ENCODE peak calls at places on chromosome 7, in seven cellular contexts. A, M, H, K, L, N and O are unnamed samples.

GRCh38 chr7:49333180-49333881 is 409.0 kb downstream of the CDC14C start:
- DNase-seq in H (no peak), A (no peak), M (no peak), K (no peak), L (no peak), N (no peak), O (no peak)

GRCh38 chr7:74401137-74401859 is 52.4 kb upstream of the GTF2IRD1 start:
- DNase-seq in K (peak), N (peak), M (peak), A (peak), H (peak), L (peak), O (peak)

GRCh38 chr7:133364959-133365680 is 112.2 kb downstream of the EXOC4 start:
- DNase-seq in H (peak), N (no peak), K (no peak), A (peak), M (no peak), L (no peak), O (no peak)

GRCh38 chr7:29596593-29597178 is 33.1 kb downstream of the PRR15 start:
- DNase-seq in M (no peak), A (no peak), K (no peak), L (no peak), N (no peak), H (no peak), O (no peak)

GRCh38 chr7:2044883-2045471 is 187.8 kb downstream of the MAD1L1 start:
- DNase-seq in A (no peak), L (no peak), N (no peak), M (no peak), H (no peak), K (no peak), O (no peak)

GRCh38 chr7:138663741-138664710 is 37.1 kb downstream of the SVOPL start:
- DNase-seq in M (no peak), N (peak), A (peak), H (peak), K (peak), L (no peak), O (no peak)

GRCh38 chr7:7798510-7798909 is 80.1 kb upstream of the RPA3 start:
- DNase-seq in M (no peak), A (no peak), K (no peak), L (no peak), H (no peak), N (no peak), O (no peak)

GRCh38 chr7:22700559-22701002 is 26.4 kb upstream of the IL6 start:
- DNase-seq in K (no peak), L (no peak), N (no peak), M (no peak), H (no peak), A (peak), O (no peak)

GRCh38 chr7:85749715-85750453 is 563.0 kb upstream of the SEMA3D start:
- DNase-seq in K (no peak), N (no peak), H (no peak), L (no peak), A (no peak), M (no peak), O (no peak)

GRCh38 chr7:45407730-45408406 is 166.3 kb upstream of the ADCY1 start:
- DNase-seq in K (no peak), A (no peak), H (no peak), L (no peak), N (no peak), M (no peak), O (no peak)

GRCh38 chr7:36202347-36202896 is 49.4 kb downstream of the EEPD1 start:
- DNase-seq in L (no peak), N (no peak), K (no peak), A (no peak), H (no peak), M (peak), O (no peak)

GRCh38 chr7:15245801-15246200 is 316.0 kb downstream of the AGMO start:
- DNase-seq in N (no peak), H (no peak), L (no peak), M (no peak), K (peak), A (no peak), O (no peak)

GRCh38 chr7:45863715-45864114 is 9.2 kb downstream of the CCDC201 start:
- DNase-seq in L (peak), H (no peak), K (no peak), N (no peak), A (no peak), M (no peak), O (no peak)

GRCh38 chr7:2687338-2687869 is 598 bp upstream of the AMZ1 start:
- DNase-seq in M (no peak), K (no peak), N (no peak), H (peak), L (peak), A (peak), O (no peak)